ENCODE peak calls at places on chromosomes 4 and X, in seven cellular contexts. K is SK-N-SH, A is HepG2, R is GM23338, N is HCT116, Z is K562, V is Panc1. O is an unnamed sample.

GRCh38 chr4:12679217-12679616 is 804.9 kb downstream of the RAB28 start:
- DNase-seq in K (peak), A (peak), R (peak), N (peak), Z (no peak), V (no peak), O (no peak)

GRCh38 chr4:8276358-8277240 is 7.0 kb downstream of the HTRA3 start:
- DNase-seq in K (no peak), A (no peak), R (no peak), N (no peak), Z (no peak), V (no peak), O (no peak)

GRCh38 chr4:8320386-8320750 is 50.8 kb downstream of the HTRA3 start:
- DNase-seq in K (no peak), A (peak), R (peak), N (no peak), Z (peak), V (no peak), O (no peak)

GRCh38 chrX:49840679-49841078 is 11.6 kb downstream of the PAGE4 start:
- DNase-seq in K (peak), A (peak), R (peak), N (peak), Z (peak), V (peak), O (peak)

GRCh38 chrX:100609591-100609990 is 24.9 kb downstream of the TNMD start:
- DNase-seq in K (no peak), A (no peak), R (peak), N (no peak), Z (no peak), V (no peak), O (no peak)

GRCh38 chrX:153920546-153920945 is 5.5 kb downstream of the ARHGAP4 start:
- DNase-seq in K (no peak), A (no peak), R (no peak), N (no peak), Z (no peak), V (no peak), O (no peak)

GRCh38 chr4:114005569-114006442 is 26.4 kb upstream of the ARSJ start:
- DNase-seq in K (no peak), A (no peak), R (peak), N (no peak), Z (no peak), V (no peak), O (no peak)

GRCh38 chrX:7158468-7158990 is 10.6 kb upstream of the PUDP start:
- DNase-seq in K (no peak), A (no peak), R (peak), N (no peak), Z (no peak), V (no peak), O (no peak)

GRCh38 chr4:16123356-16124084 is 39.7 kb upstream of the PROM1 start:
- DNase-seq in K (no peak), A (no peak), R (no peak), N (no peak), Z (no peak), V (no peak), O (no peak)

GRCh38 chrX:22742174-22742573 is 257.6 kb upstream of the DDX53 start:
- DNase-seq in K (no peak), A (no peak), R (no peak), N (no peak), Z (no peak), V (no peak), O (no peak)

GRCh38 chrX:46574337-46574940 is 874 bp downstream of the CHST7 start:
- DNase-seq in K (peak), A (peak), R (peak), N (no peak), Z (no peak), V (no peak), O (no peak)

GRCh38 chrX:153684447-153685178 is 3.1 kb upstream of the SLC6A8 start:
- DNase-seq in K (no peak), A (peak), R (peak), N (no peak), Z (no peak), V (no peak), O (no peak)

GRCh38 chr4:121679267-121679666 is 17.5 kb downstream of the ANXA5 start:
- DNase-seq in K (no peak), A (no peak), R (peak), N (no peak), Z (no peak), V (no peak), O (no peak)

GRCh38 chr4:74504212-74504611 is 59.3 kb downstream of the AREG start:
- DNase-seq in K (no peak), A (no peak), R (no peak), N (no peak), Z (no peak), V (no peak), O (no peak)

GRCh38 chr4:5142726-5143125 is 91.4 kb downstream of the STK32B start:
- DNase-seq in K (peak), A (peak), R (peak), N (peak), Z (peak), V (no peak), O (peak)

GRCh38 chr4:172786039-172786792 is 382.4 kb upstream of the GALNT7 start:
- DNase-seq in K (no peak), A (no peak), R (no peak), N (no peak), Z (no peak), V (no peak), O (peak)

GRCh38 chrX:68415289-68415688 is 18.0 kb downstream of the OPHN1 start:
- DNase-seq in K (no peak), A (no peak), R (no peak), N (no peak), Z (no peak), V (no peak), O (peak)

GRCh38 chr4:149293233-149293632 is 522.4 kb downstream of the IQCM start:
- DNase-seq in K (no peak), A (no peak), R (no peak), N (no peak), Z (no peak), V (no peak), O (no peak)

GRCh38 chr4:94578195-94578594 is 126.5 kb downstream of the PDLIM5 start:
- DNase-seq in K (no peak), A (no peak), R (no peak), N (no peak), Z (no peak), V (no peak), O (no peak)

GRCh38 chrX:11864171-11864570 is 106.1 kb downstream of the MSL3 start:
- DNase-seq in K (no peak), A (no peak), R (no peak), N (no peak), Z (no peak), V (no peak), O (no peak)

GRCh38 chr4:83618431-83618830 is 82.5 kb downstream of the GPAT3 start:
- DNase-seq in K (no peak), A (peak), R (peak), N (peak), Z (peak), V (no peak), O (no peak)

GRCh38 chrX:154459843-154460242 is 1.8 kb downstream of the PLXNA3 start:
- DNase-seq in K (peak), A (no peak), R (no peak), N (no peak), Z (peak), V (no peak), O (no peak)

GRCh38 chrX:150525061-150525919 is 43.1 kb upstream of the MTM1 start:
- DNase-seq in K (no peak), A (no peak), R (no peak), N (no peak), Z (no peak), V (no peak), O (no peak)

GRCh38 chrX:136126892-136127406 is 20.4 kb upstream of the FHL1 start:
- DNase-seq in K (peak), A (no peak), R (no peak), N (no peak), Z (no peak), V (no peak), O (no peak)

GRCh38 chr4:155761916-155762315 is 3.1 kb downstream of the GUCY1B1 start:
- DNase-seq in K (no peak), A (no peak), R (no peak), N (no peak), Z (no peak), V (no peak), O (no peak)

GRCh38 chrX:71291381-71291780 is 7.9 kb downstream of the NONO start:
- DNase-seq in K (no peak), A (no peak), R (no peak), N (no peak), Z (no peak), V (no peak), O (no peak)

GRCh38 chrX:70132877-70133302 is 357 bp upstream of the IGBP1 start:
- DNase-seq in K (no peak), A (no peak), R (no peak), N (no peak), Z (peak), V (no peak), O (no peak)

GRCh38 chr4:8725071-8725841 is 132.7 kb downstream of the CPZ start:
- DNase-seq in K (peak), A (no peak), R (peak), N (no peak), Z (no peak), V (no peak), O (no peak)

GRCh38 chrX:11138498-11139390 is 27.6 kb downstream of the HCCS start:
- DNase-seq in K (peak), A (no peak), R (no peak), N (no peak), Z (no peak), V (no peak), O (no peak)

GRCh38 chr4:164288578-164288977 is 465.4 kb upstream of the SMIM31 start:
- DNase-seq in K (no peak), A (no peak), R (no peak), N (no peak), Z (no peak), V (no peak), O (no peak)

GRCh38 chr4:176845636-176846035 is 52.9 kb upstream of the VEGFC start:
- DNase-seq in K (no peak), A (no peak), R (no peak), N (no peak), Z (no peak), V (no peak), O (no peak)

GRCh38 chrX:79133897-79134296 is 10.6 kb upstream of the GPR174 start:
- DNase-seq in K (no peak), A (no peak), R (no peak), N (no peak), Z (no peak), V (no peak), O (no peak)

GRCh38 chr4:69321153-69321729 is 41.0 kb downstream of the UGT2B28 start:
- DNase-seq in K (no peak), A (no peak), R (no peak), N (no peak), Z (no peak), V (no peak), O (no peak)

GRCh38 chrX:66002832-66003680 is 36.8 kb downstream of the VSIG4 start:
- DNase-seq in K (no peak), A (no peak), R (no peak), N (no peak), Z (no peak), V (no peak), O (no peak)

GRCh38 chr4:31107362-31107761 is 387.2 kb downstream of the PCDH7 start:
- DNase-seq in K (no peak), A (no peak), R (no peak), N (peak), Z (no peak), V (no peak), O (no peak)

GRCh38 chr4:141391771-141392170 is 171.1 kb downstream of the ZNF330 start:
- DNase-seq in K (no peak), A (no peak), R (no peak), N (no peak), Z (no peak), V (no peak), O (no peak)

GRCh38 chrX:154334496-154334895 is 38.9 kb downstream of the TKTL1 start:
- DNase-seq in K (no peak), A (no peak), R (no peak), N (no peak), Z (no peak), V (no peak), O (peak)

GRCh38 chrX:115487608-115488007 is 73.4 kb upstream of the PLS3 start:
- DNase-seq in K (no peak), A (no peak), R (no peak), N (no peak), Z (no peak), V (no peak), O (no peak)

GRCh38 chrX:118603981-118604380 is 108.4 kb downstream of the DOCK11 start:
- DNase-seq in K (peak), A (peak), R (peak), N (peak), Z (peak), V (peak), O (peak)
- TF ChIP-seq POLR2AphosphoS5 in K (no peak), A (no peak), R (no peak), N (no peak), Z (no peak), V (no peak), O (no peak)

DNA sequence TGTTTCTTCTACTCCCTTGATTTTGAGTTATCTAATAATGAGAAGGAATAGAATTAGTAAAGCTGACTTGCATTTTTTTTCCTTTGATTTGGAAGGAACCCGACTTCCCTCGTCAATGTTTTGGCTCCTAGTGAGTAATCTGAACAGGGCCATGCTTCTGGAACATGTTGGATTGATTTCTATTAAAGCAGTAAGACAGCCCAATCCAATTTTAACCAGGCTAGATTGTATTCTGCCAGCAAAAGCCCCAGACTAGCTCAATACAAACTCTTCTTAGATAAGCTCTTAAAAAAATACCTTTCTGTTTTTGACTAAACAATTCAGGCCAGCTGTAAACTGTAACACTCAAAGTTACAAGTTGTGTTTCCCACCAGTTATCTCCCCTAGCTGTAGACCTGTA is 126.2 kb downstream of the IRS4 start:
- DNase-seq in K (no peak), A (no peak), R (no peak), N (no peak), Z (no peak), V (no peak), O (no peak)
- TF ChIP-seq REST in K (no peak), A (no peak), R (no peak), N (no peak), Z (no peak), V (no peak), O (no peak)

GRCh38 chr4:77100234-77100633 is 24.4 kb upstream of the CCNI start:
- DNase-seq in K (no peak), A (no peak), R (no peak), N (no peak), Z (no peak), V (no peak), O (peak)
- TF ChIP-seq POLR2AphosphoS5 in K (no peak), A (no peak), R (no peak), N (no peak), Z (no peak), V (no peak), O (no peak)

DNA sequence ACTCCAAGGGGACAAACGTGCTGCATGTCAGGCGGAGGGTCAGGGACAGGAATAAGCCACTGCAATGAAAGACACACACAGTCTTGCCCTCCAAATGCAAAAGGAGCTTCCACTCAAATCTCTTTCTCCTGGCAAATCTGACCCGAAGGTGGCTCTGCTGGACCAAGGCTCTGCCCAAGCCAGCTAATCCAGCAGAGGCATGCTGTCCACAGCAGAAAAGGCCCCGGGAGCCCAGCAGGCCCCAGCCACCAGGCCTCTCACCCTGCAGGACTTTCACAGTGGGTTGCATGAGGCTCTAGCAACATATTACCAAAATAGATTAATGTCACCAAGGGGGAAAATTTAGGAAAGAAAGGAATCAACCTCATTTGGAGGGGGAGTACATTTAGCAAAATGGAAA is 628.6 kb downstream of the BCOR start:
- DNase-seq in K (no peak), A (no peak), R (no peak), N (no peak), Z (no peak), V (no peak), O (no peak)
- TF ChIP-seq REST in K (no peak), A (no peak), R (no peak), N (no peak), Z (no peak), V (no peak), O (no peak)

DNA sequence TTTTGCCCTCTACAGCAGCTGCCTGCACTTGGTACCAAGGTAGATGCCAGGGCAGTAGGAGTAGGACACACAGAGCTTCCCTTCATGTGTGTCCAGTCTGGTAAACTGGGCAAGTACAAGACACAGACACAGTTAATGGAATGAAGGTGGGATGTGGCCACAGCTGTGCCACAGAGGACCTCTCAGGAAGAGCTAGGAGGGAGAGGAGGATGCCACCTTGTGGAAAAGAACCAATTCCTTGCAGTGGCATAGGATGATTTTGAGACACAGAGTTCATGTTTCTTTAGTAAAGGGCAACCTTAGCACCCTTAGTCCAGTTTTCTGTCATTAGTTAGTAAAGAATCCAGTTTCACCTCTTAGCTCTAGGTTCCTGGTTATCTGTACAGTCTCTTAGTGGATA is 36.3 kb upstream of the TBC1D14 start:
- DNase-seq in K (no peak), A (no peak), R (no peak), N (no peak), Z (no peak), V (no peak), O (no peak)
- TF ChIP-seq POLR2AphosphoS5 in K (no peak), A (no peak), R (no peak), N (no peak), Z (no peak), V (no peak), O (no peak)

GRCh38 chrX:134542485-134542884 is 82.5 kb downstream of the HPRT1 start:
- DNase-seq in K (no peak), A (no peak), R (peak), N (no peak), Z (no peak), V (no peak), O (peak)
- TF ChIP-seq REST in K (no peak), A (no peak), R (no peak), N (no peak), Z (no peak), V (no peak), O (no peak)

DNA sequence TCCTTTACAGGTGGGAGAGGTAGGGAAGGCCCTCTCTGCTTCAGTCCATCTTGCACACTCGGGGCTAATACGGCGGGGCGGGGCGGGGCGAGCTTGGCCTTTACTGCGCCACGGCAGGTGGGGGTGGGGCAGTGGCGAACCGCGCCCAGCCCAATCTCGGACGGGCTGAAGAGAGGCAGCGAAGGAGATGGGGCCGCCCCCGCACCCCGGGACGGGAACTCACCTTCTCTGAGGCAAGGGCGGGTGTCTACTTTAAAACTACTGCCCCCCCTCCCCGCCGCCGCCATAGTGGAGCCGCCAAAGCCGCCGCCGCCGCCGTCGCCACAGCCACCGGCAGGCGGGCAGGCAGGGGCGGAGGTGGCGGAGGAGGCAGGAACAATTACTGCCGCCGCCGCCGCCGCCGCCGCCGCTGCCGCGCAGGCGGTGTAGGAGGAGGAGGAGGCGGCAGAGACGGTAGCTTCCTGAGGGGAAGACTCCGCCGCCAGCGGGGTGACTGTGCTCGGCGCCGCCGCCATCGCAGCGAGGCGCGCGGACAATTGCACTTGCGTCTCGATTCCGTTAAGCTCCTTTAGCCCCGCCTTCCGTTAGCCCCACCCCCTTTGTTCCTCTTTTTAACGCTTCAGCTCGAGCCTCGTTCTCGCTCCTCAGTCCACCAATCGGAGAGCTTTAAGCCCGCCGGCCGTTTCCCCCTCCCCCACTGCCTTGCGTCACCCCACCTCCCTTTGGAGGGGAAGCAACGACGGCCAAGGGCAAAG is at the start of gene ZMAT1:
- DNase-seq in K (peak), A (peak), R (peak), N (peak), Z (peak), V (peak), O (peak)
- TF ChIP-seq POLR2AphosphoS5 in K (peak), A (no peak), R (peak), N (peak), Z (no peak), V (no peak), O (peak)